ENCODE peak calls at places on chromosomes 7 and 10, in nine cellular contexts. One of them, this sample, is unnamed.

GRCh38 chr10:111455776-111456426 is 379.1 kb downstream of the ADRA2A start:
- DNase-seq in foreskin fibroblast: no peak
- DNase-seq in KBM-7: no peak
- DNase-seq in glomerular endothelial cell: no peak
- DNase-seq in Right ventricle myocardium superior: no peak
- DNase-seq in bronchial epithelial cell: no peak
- DNase-seq in WTC11: no peak
- DNase-seq in psoas muscle: no peak
- DNase-seq in activated CD8-positive, alpha-beta memory T cell treated with anti-CD3 and anti-CD28 coated beads, Interleukin-2, amount 50 U/mL, for 48 hours: no peak
- DNase-seq in this sample: no peak

GRCh38 chr10:69022611-69023010 is 34.0 kb downstream of the KIFBP start:
- DNase-seq in foreskin fibroblast: no peak
- DNase-seq in KBM-7: no peak
- DNase-seq in glomerular endothelial cell: no peak
- DNase-seq in Right ventricle myocardium superior: no peak
- DNase-seq in bronchial epithelial cell: no peak
- DNase-seq in WTC11: no peak
- DNase-seq in psoas muscle: no peak
- DNase-seq in activated CD8-positive, alpha-beta memory T cell treated with anti-CD3 and anti-CD28 coated beads, Interleukin-2, amount 50 U/mL, for 48 hours: peak; percentile 26
- DNase-seq in this sample: no peak

GRCh38 chr7:123924941-123925340 is at the start of gene SPAM1:
- DNase-seq in foreskin fibroblast: no peak
- DNase-seq in KBM-7: no peak
- DNase-seq in glomerular endothelial cell: no peak
- DNase-seq in Right ventricle myocardium superior: no peak
- DNase-seq in bronchial epithelial cell: no peak
- DNase-seq in WTC11: no peak
- DNase-seq in psoas muscle: no peak
- DNase-seq in activated CD8-positive, alpha-beta memory T cell treated with anti-CD3 and anti-CD28 coated beads, Interleukin-2, amount 50 U/mL, for 48 hours: no peak
- DNase-seq in this sample: no peak

GRCh38 chr7:23474098-23474828 is 4.0 kb upstream of the IGF2BP3 start:
- DNase-seq in foreskin fibroblast: peak; percentile 97
- DNase-seq in KBM-7: peak; percentile 100
- DNase-seq in glomerular endothelial cell: no peak
- DNase-seq in Right ventricle myocardium superior: peak; percentile 85
- DNase-seq in bronchial epithelial cell: peak; percentile 73
- DNase-seq in WTC11: peak; percentile 97
- DNase-seq in psoas muscle: peak; percentile 82
- DNase-seq in activated CD8-positive, alpha-beta memory T cell treated with anti-CD3 and anti-CD28 coated beads, Interleukin-2, amount 50 U/mL, for 48 hours: peak; percentile 91
- DNase-seq in this sample: peak; percentile 72

GRCh38 chr10:49387029-49387428 is 8.9 kb downstream of the DRGX start:
- DNase-seq in foreskin fibroblast: peak; percentile 79
- DNase-seq in KBM-7: no peak
- DNase-seq in glomerular endothelial cell: no peak
- DNase-seq in Right ventricle myocardium superior: no peak
- DNase-seq in bronchial epithelial cell: peak; percentile 96
- DNase-seq in WTC11: no peak
- DNase-seq in psoas muscle: no peak
- DNase-seq in activated CD8-positive, alpha-beta memory T cell treated with anti-CD3 and anti-CD28 coated beads, Interleukin-2, amount 50 U/mL, for 48 hours: no peak
- DNase-seq in this sample: peak; percentile 11

GRCh38 chr7:106659963-106660861 is 746 bp downstream of the CCDC71L start:
- DNase-seq in foreskin fibroblast: peak; percentile 71
- DNase-seq in KBM-7: peak; percentile 93
- DNase-seq in glomerular endothelial cell: no peak
- DNase-seq in Right ventricle myocardium superior: peak; percentile 87
- DNase-seq in bronchial epithelial cell: peak; percentile 55
- DNase-seq in WTC11: peak; percentile 91
- DNase-seq in psoas muscle: peak; percentile 88
- DNase-seq in activated CD8-positive, alpha-beta memory T cell treated with anti-CD3 and anti-CD28 coated beads, Interleukin-2, amount 50 U/mL, for 48 hours: peak; percentile 91
- DNase-seq in this sample: peak; percentile 86

GRCh38 chr7:43692582-43693373 is 36.5 kb downstream of the COA1 start:
- DNase-seq in foreskin fibroblast: no peak
- DNase-seq in KBM-7: no peak
- DNase-seq in glomerular endothelial cell: no peak
- DNase-seq in Right ventricle myocardium superior: no peak
- DNase-seq in bronchial epithelial cell: peak; percentile 52
- DNase-seq in WTC11: no peak
- DNase-seq in psoas muscle: no peak
- DNase-seq in activated CD8-positive, alpha-beta memory T cell treated with anti-CD3 and anti-CD28 coated beads, Interleukin-2, amount 50 U/mL, for 48 hours: no peak
- DNase-seq in this sample: no peak

GRCh38 chr10:100020883-100021248 is 11.1 kb upstream of the DNMBP start:
- DNase-seq in foreskin fibroblast: no peak
- DNase-seq in KBM-7: no peak
- DNase-seq in glomerular endothelial cell: no peak
- DNase-seq in Right ventricle myocardium superior: no peak
- DNase-seq in bronchial epithelial cell: no peak
- DNase-seq in WTC11: peak; percentile 17
- DNase-seq in psoas muscle: no peak
- DNase-seq in activated CD8-positive, alpha-beta memory T cell treated with anti-CD3 and anti-CD28 coated beads, Interleukin-2, amount 50 U/mL, for 48 hours: no peak
- DNase-seq in this sample: no peak

GRCh38 chr10:34905200-34905927 is 90.3 kb upstream of the PARD3 start:
- DNase-seq in foreskin fibroblast: no peak
- DNase-seq in KBM-7: no peak
- DNase-seq in glomerular endothelial cell: no peak
- DNase-seq in Right ventricle myocardium superior: no peak
- DNase-seq in bronchial epithelial cell: peak; percentile 37
- DNase-seq in WTC11: peak; percentile 32
- DNase-seq in psoas muscle: no peak
- DNase-seq in activated CD8-positive, alpha-beta memory T cell treated with anti-CD3 and anti-CD28 coated beads, Interleukin-2, amount 50 U/mL, for 48 hours: no peak
- DNase-seq in this sample: no peak

GRCh38 chr10:103540722-103541121 is 47.2 kb downstream of the NEURL1 start:
- DNase-seq in foreskin fibroblast: no peak
- DNase-seq in KBM-7: no peak
- DNase-seq in glomerular endothelial cell: no peak
- DNase-seq in Right ventricle myocardium superior: no peak
- DNase-seq in bronchial epithelial cell: no peak
- DNase-seq in WTC11: peak; percentile 8
- DNase-seq in psoas muscle: no peak
- DNase-seq in activated CD8-positive, alpha-beta memory T cell treated with anti-CD3 and anti-CD28 coated beads, Interleukin-2, amount 50 U/mL, for 48 hours: no peak
- DNase-seq in this sample: no peak

GRCh38 chr10:79984851-79985250 is 35.9 kb upstream of the SFTPD start:
- DNase-seq in foreskin fibroblast: no peak
- DNase-seq in KBM-7: no peak
- DNase-seq in glomerular endothelial cell: no peak
- DNase-seq in Right ventricle myocardium superior: no peak
- DNase-seq in bronchial epithelial cell: peak; percentile 99
- DNase-seq in WTC11: no peak
- DNase-seq in psoas muscle: no peak
- DNase-seq in activated CD8-positive, alpha-beta memory T cell treated with anti-CD3 and anti-CD28 coated beads, Interleukin-2, amount 50 U/mL, for 48 hours: peak; percentile 70
- DNase-seq in this sample: no peak

GRCh38 chr10:127577376-127577775 is 28.3 kb downstream of the NPS start:
- DNase-seq in foreskin fibroblast: no peak
- DNase-seq in KBM-7: no peak
- DNase-seq in glomerular endothelial cell: no peak
- DNase-seq in Right ventricle myocardium superior: no peak
- DNase-seq in bronchial epithelial cell: peak; percentile 21
- DNase-seq in WTC11: no peak
- DNase-seq in psoas muscle: no peak
- DNase-seq in activated CD8-positive, alpha-beta memory T cell treated with anti-CD3 and anti-CD28 coated beads, Interleukin-2, amount 50 U/mL, for 48 hours: no peak
- DNase-seq in this sample: no peak

GRCh38 chr10:129440247-129440646 is 26.8 kb upstream of the MGMT start:
- DNase-seq in foreskin fibroblast: no peak
- DNase-seq in KBM-7: no peak
- DNase-seq in glomerular endothelial cell: no peak
- DNase-seq in Right ventricle myocardium superior: no peak
- DNase-seq in bronchial epithelial cell: no peak
- DNase-seq in WTC11: no peak
- DNase-seq in psoas muscle: no peak
- DNase-seq in activated CD8-positive, alpha-beta memory T cell treated with anti-CD3 and anti-CD28 coated beads, Interleukin-2, amount 50 U/mL, for 48 hours: no peak
- DNase-seq in this sample: no peak

GRCh38 chr10:86681047-86681446 is 12.7 kb downstream of the LDB3 start:
- DNase-seq in foreskin fibroblast: no peak
- DNase-seq in KBM-7: no peak
- DNase-seq in glomerular endothelial cell: no peak
- DNase-seq in Right ventricle myocardium superior: peak; percentile 83
- DNase-seq in bronchial epithelial cell: no peak
- DNase-seq in WTC11: no peak
- DNase-seq in psoas muscle: peak; percentile 87
- DNase-seq in activated CD8-positive, alpha-beta memory T cell treated with anti-CD3 and anti-CD28 coated beads, Interleukin-2, amount 50 U/mL, for 48 hours: no peak
- DNase-seq in this sample: peak; percentile 51

GRCh38 chr7:101804087-101804631 is 13.3 kb upstream of the CUX1 start:
- DNase-seq in foreskin fibroblast: no peak
- DNase-seq in KBM-7: no peak
- DNase-seq in glomerular endothelial cell: no peak
- DNase-seq in Right ventricle myocardium superior: no peak
- DNase-seq in bronchial epithelial cell: peak; percentile 29
- DNase-seq in WTC11: peak; percentile 46
- DNase-seq in psoas muscle: no peak
- DNase-seq in activated CD8-positive, alpha-beta memory T cell treated with anti-CD3 and anti-CD28 coated beads, Interleukin-2, amount 50 U/mL, for 48 hours: no peak
- DNase-seq in this sample: no peak

GRCh38 chr7:130420943-130421578 is 19.8 kb downstream of the CEP41 start:
- DNase-seq in foreskin fibroblast: no peak
- DNase-seq in KBM-7: no peak
- DNase-seq in glomerular endothelial cell: no peak
- DNase-seq in Right ventricle myocardium superior: no peak
- DNase-seq in bronchial epithelial cell: peak; percentile 60
- DNase-seq in WTC11: no peak
- DNase-seq in psoas muscle: no peak
- DNase-seq in activated CD8-positive, alpha-beta memory T cell treated with anti-CD3 and anti-CD28 coated beads, Interleukin-2, amount 50 U/mL, for 48 hours: no peak
- DNase-seq in this sample: no peak

GRCh38 chr7:137846588-137847417 is at the start of gene DGKI:
- DNase-seq in foreskin fibroblast: peak; percentile 23
- DNase-seq in KBM-7: no peak
- DNase-seq in glomerular endothelial cell: no peak
- DNase-seq in Right ventricle myocardium superior: peak; percentile 39
- DNase-seq in bronchial epithelial cell: no peak
- DNase-seq in WTC11: peak; percentile 58
- DNase-seq in psoas muscle: peak; percentile 58
- DNase-seq in activated CD8-positive, alpha-beta memory T cell treated with anti-CD3 and anti-CD28 coated beads, Interleukin-2, amount 50 U/mL, for 48 hours: peak; percentile 57
- DNase-seq in this sample: no peak

GRCh38 chr7:44066111-44066460 is 719 bp upstream of the PGAM2 start:
- DNase-seq in foreskin fibroblast: no peak
- DNase-seq in KBM-7: no peak
- DNase-seq in glomerular endothelial cell: no peak
- DNase-seq in Right ventricle myocardium superior: no peak
- DNase-seq in bronchial epithelial cell: no peak
- DNase-seq in WTC11: no peak
- DNase-seq in psoas muscle: no peak
- DNase-seq in activated CD8-positive, alpha-beta memory T cell treated with anti-CD3 and anti-CD28 coated beads, Interleukin-2, amount 50 U/mL, for 48 hours: no peak
- DNase-seq in this sample: no peak

GRCh38 chr7:94679341-94679740 is 23.4 kb upstream of the SGCE start:
- DNase-seq in foreskin fibroblast: no peak
- DNase-seq in KBM-7: no peak
- DNase-seq in glomerular endothelial cell: no peak
- DNase-seq in Right ventricle myocardium superior: no peak
- DNase-seq in bronchial epithelial cell: no peak
- DNase-seq in WTC11: no peak
- DNase-seq in psoas muscle: no peak
- DNase-seq in activated CD8-positive, alpha-beta memory T cell treated with anti-CD3 and anti-CD28 coated beads, Interleukin-2, amount 50 U/mL, for 48 hours: no peak
- DNase-seq in this sample: no peak

GRCh38 chr10:46106410-46107255 is 60.6 kb upstream of the MSMB start:
- DNase-seq in foreskin fibroblast: peak; percentile 24
- DNase-seq in KBM-7: peak; percentile 78
- DNase-seq in glomerular endothelial cell: no peak
- DNase-seq in Right ventricle myocardium superior: peak; percentile 78
- DNase-seq in bronchial epithelial cell: peak; percentile 17
- DNase-seq in WTC11: peak; percentile 75
- DNase-seq in psoas muscle: peak; percentile 77
- DNase-seq in activated CD8-positive, alpha-beta memory T cell treated with anti-CD3 and anti-CD28 coated beads, Interleukin-2, amount 50 U/mL, for 48 hours: peak; percentile 82
- DNase-seq in this sample: peak; percentile 87

GRCh38 chr7:14020339-14020900 is 31.0 kb upstream of the ETV1 start:
- DNase-seq in foreskin fibroblast: peak; percentile 20
- DNase-seq in KBM-7: no peak
- DNase-seq in glomerular endothelial cell: no peak
- DNase-seq in Right ventricle myocardium superior: no peak
- DNase-seq in bronchial epithelial cell: peak; percentile 30
- DNase-seq in WTC11: no peak
- DNase-seq in psoas muscle: no peak
- DNase-seq in activated CD8-positive, alpha-beta memory T cell treated with anti-CD3 and anti-CD28 coated beads, Interleukin-2, amount 50 U/mL, for 48 hours: no peak
- DNase-seq in this sample: no peak